ENCODE peak calls at places on chromosomes 2 and 18, in five cellular contexts. R is astrocyte, D is cardiac muscle cell, H is brain microvascular endothelial cell, W is BE2C. Y is an unnamed sample.

GRCh38 chr2:9373047-9373446 is 50.3 kb downstream of the ITGB1BP1 start:
- DNase-seq in D (no peak), R (no peak), W (peak), H (no peak), Y (no peak)

GRCh38 chr2:178796079-178796677 is 11.0 kb downstream of the TTN start:
- DNase-seq in R (peak), H (no peak), W (no peak), D (no peak), Y (no peak)

GRCh38 chr2:66960161-66960560 is 437.0 kb upstream of the ETAA1 start:
- DNase-seq in H (no peak), W (no peak), R (no peak), D (no peak), Y (no peak)

GRCh38 chr18:9520666-9521065 is 45.4 kb downstream of the RALBP1 start:
- DNase-seq in H (no peak), W (no peak), R (peak), D (no peak), Y (no peak)

GRCh38 chr2:38065502-38066135 is 10.3 kb downstream of the CYP1B1 start:
- DNase-seq in R (no peak), H (no peak), W (no peak), D (no peak), Y (no peak)

GRCh38 chr2:196498962-196499361 is 140.6 kb upstream of the CCDC150 start:
- DNase-seq in R (no peak), D (no peak), W (no peak), H (no peak), Y (no peak)

GRCh38 chr18:23545247-23545789 is 41.0 kb downstream of the NPC1 start:
- DNase-seq in R (no peak), W (no peak), D (no peak), H (no peak), Y (no peak)

GRCh38 chr2:26396734-26397298 is 4.9 kb upstream of the DRC1 start:
- DNase-seq in D (no peak), H (no peak), R (no peak), W (no peak), Y (no peak)

GRCh38 chr2:65282492-65283053 is 54.9 kb downstream of the ACTR2 start:
- DNase-seq in W (no peak), D (no peak), R (no peak), H (no peak), Y (no peak)

GRCh38 chr2:1868683-1869141 is 124.4 kb upstream of the PXDN start:
- DNase-seq in W (peak), R (no peak), H (no peak), D (no peak), Y (peak)

GRCh38 chr2:191935247-191935646 is 88.4 kb upstream of the CAVIN2 start:
- DNase-seq in R (no peak), W (no peak), D (peak), H (no peak), Y (peak)

GRCh38 chr2:120549841-120550240 is 185.8 kb upstream of the GLI2 start:
- DNase-seq in H (no peak), R (no peak), W (no peak), D (no peak), Y (no peak)

GRCh38 chr2:230991598-230991997 is 4.3 kb upstream of the SPATA3 start:
- DNase-seq in H (no peak), W (no peak), R (no peak), D (no peak), Y (no peak)

GRCh38 chr2:85926931-85927527 is 38.2 kb upstream of the ST3GAL5 start:
- DNase-seq in H (no peak), W (no peak), D (no peak), R (no peak), Y (no peak)

GRCh38 chr18:75156139-75156750 is 52.7 kb downstream of the PTGR3 start:
- DNase-seq in R (no peak), H (no peak), D (no peak), W (no peak), Y (no peak)

GRCh38 chr2:64888591-64889309 is 100.4 kb upstream of the SLC1A4 start:
- DNase-seq in W (no peak), H (peak), R (peak), D (peak), Y (no peak)

GRCh38 chr2:157414050-157414449 is 29.8 kb downstream of the CYTIP start:
- DNase-seq in W (no peak), R (no peak), H (no peak), D (no peak), Y (no peak)

GRCh38 chr2:207706936-207707860 is 4.2 kb upstream of the CCNYL1 start:
- DNase-seq in W (no peak), R (no peak), H (no peak), D (no peak), Y (no peak)

GRCh38 chr2:197037863-197038398 is 111.4 kb upstream of the PGAP1 start:
- DNase-seq in R (no peak), D (no peak), W (no peak), H (no peak), Y (no peak)

GRCh38 chr2:60505240-60505639 is 48.2 kb downstream of the BCL11A start:
- DNase-seq in W (no peak), H (no peak), R (no peak), D (peak), Y (no peak)

GRCh38 chr2:110717734-110718133 is 14.6 kb upstream of the ACOXL start:
- DNase-seq in W (no peak), D (no peak), H (no peak), R (no peak), Y (no peak)

GRCh38 chr18:23191952-23192662 is 56.8 kb downstream of the CABLES1 start:
- DNase-seq in R (peak), W (peak), H (peak), D (no peak), Y (peak)

GRCh38 chr2:180781276-180781675 is 199.1 kb upstream of the UBE2E3 start:
- DNase-seq in W (no peak), D (no peak), R (peak), H (no peak), Y (no peak)

GRCh38 chr18:55488473-55488872 is 99.5 kb downstream of the TCF4 start:
- DNase-seq in H (no peak), D (no peak), R (no peak), W (no peak), Y (no peak)

GRCh38 chr2:234816491-234816890 is 135.3 kb upstream of the SH3BP4 start:
- DNase-seq in D (no peak), H (no peak), R (no peak), W (peak), Y (no peak)

GRCh38 chr2:128716371-128716770 is 397.7 kb upstream of the HS6ST1 start:
- DNase-seq in R (no peak), H (no peak), D (no peak), W (no peak), Y (no peak)

GRCh38 chr2:20448246-20449046 is 1.6 kb downstream of the RHOB start:
- DNase-seq in D (peak), W (peak), H (no peak), R (no peak), Y (peak)

GRCh38 chr18:35750929-35751328 is 169.4 kb downstream of the GALNT1 start:
- DNase-seq in H (no peak), R (no peak), W (no peak), D (no peak), Y (no peak)

GRCh38 chr18:2961828-2962227 is 51.1 kb downstream of the LPIN2 start:
- DNase-seq in H (no peak), D (peak), W (peak), R (peak), Y (no peak)

GRCh38 chr2:120224256-120224655 is 1.1 kb upstream of the TMEM185B start:
- DNase-seq in W (no peak), H (no peak), D (no peak), R (no peak), Y (no peak)

GRCh38 chr2:28665041-28665704 is 86.5 kb upstream of the PPP1CB start:
- DNase-seq in D (no peak), W (peak), H (peak), R (peak), Y (no peak)

GRCh38 chr18:76679877-76680276 is 142.5 kb upstream of the ZNF236 start:
- DNase-seq in D (no peak), R (no peak), H (no peak), W (no peak), Y (no peak)

GRCh38 chr2:231359484-231359883 is 36.0 kb upstream of the B3GNT7 start:
- DNase-seq in H (no peak), D (no peak), W (no peak), R (no peak), Y (no peak)

GRCh38 chr2:47401789-47402554 is 984 bp upstream of the MSH2 start:
- DNase-seq in D (no peak), R (no peak), H (no peak), W (no peak), Y (no peak)

GRCh38 chr2:127763776-127764175 is 47.2 kb downstream of the WDR33 start:
- DNase-seq in R (peak), D (no peak), W (no peak), H (no peak), Y (no peak)

GRCh38 chr2:238864207-238865014 is 16.5 kb downstream of the TWIST2 start:
- DNase-seq in D (no peak), R (peak), W (peak), H (peak), Y (no peak)

GRCh38 chr2:3180082-3180908 is 197.3 kb downstream of the EIPR1 start:
- DNase-seq in D (no peak), R (no peak), W (no peak), H (no peak), Y (no peak)

GRCh38 chr2:3181416-3182010 is 196.1 kb downstream of the EIPR1 start:
- DNase-seq in R (no peak), H (no peak), W (no peak), D (no peak), Y (no peak)

GRCh38 chr2:3178206-3179031 is 199.2 kb downstream of the EIPR1 start:
- DNase-seq in D (no peak), H (no peak), R (no peak), W (no peak), Y (no peak)

GRCh38 chr2:3179626-3180025 is 198.0 kb downstream of the EIPR1 start:
- DNase-seq in H (no peak), R (no peak), D (no peak), W (no peak), Y (no peak)

DNA sequence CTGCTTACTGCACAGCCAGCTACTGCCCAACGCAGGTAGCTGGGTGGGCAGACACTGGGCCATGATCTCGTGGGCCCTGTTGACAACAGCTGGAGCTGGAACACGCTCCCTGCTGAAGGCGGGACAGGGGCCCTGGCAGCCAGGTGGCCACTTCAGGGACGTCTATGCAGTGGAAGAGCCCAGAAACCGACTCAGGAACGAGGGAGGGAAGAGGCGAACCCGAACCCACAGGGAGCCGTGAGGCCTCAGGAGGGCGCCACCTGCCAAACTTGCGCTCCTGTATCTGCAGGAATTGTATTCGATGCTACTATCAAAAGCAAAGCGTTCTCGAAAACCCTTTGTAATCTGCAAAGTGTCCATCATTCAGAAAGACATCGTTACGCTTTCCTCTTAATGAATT is 198.4 kb downstream of the EIPR1 start:
- DNase-seq in R (no peak), D (no peak), W (peak), H (no peak), Y (peak)
- TF ChIP-seq CTCF in R (no peak), D (no peak), W (peak), H (peak), Y (peak)

GRCh38 chr18:7566244-7566586 is 901 bp upstream of the PTPRM start:
- DNase-seq in R (no peak), W (no peak), H (no peak), D (peak), Y (no peak)

GRCh38 chr18:7565677-7566076 is 1.4 kb upstream of the PTPRM start:
- DNase-seq in H (no peak), D (no peak), R (no peak), W (no peak), Y (no peak)

GRCh38 chr18:7567487-7568425 is 640 bp downstream of the PTPRM start:
- DNase-seq in H (peak), R (peak), D (peak), W (peak), Y (peak)

GRCh38 chr18:7566587-7567486 is at the start of gene PTPRM:
- DNase-seq in R (peak), H (peak), W (peak), D (peak), Y (peak)

GRCh38 chr18:7568426-7568825 is 1.3 kb downstream of the PTPRM start:
- DNase-seq in D (peak), W (no peak), R (peak), H (no peak), Y (peak)
- TF ChIP-seq CTCF in D (peak), W (no peak), R (no peak), H (peak), Y (peak)

GRCh38 chr2:149467461-149467860 is 120.1 kb downstream of the MMADHC start:
- DNase-seq in H (no peak), D (no peak), R (no peak), W (no peak), Y (no peak)

GRCh38 chr2:149466635-149467034 is 120.9 kb downstream of the MMADHC start:
- DNase-seq in W (no peak), D (no peak), H (no peak), R (peak), Y (no peak)

GRCh38 chr2:149464396-149464795 is 123.2 kb downstream of the MMADHC start:
- DNase-seq in W (no peak), R (peak), D (no peak), H (no peak), Y (no peak)

GRCh38 chr2:149463328-149464002 is 124.1 kb downstream of the MMADHC start:
- DNase-seq in R (no peak), H (no peak), W (no peak), D (no peak), Y (no peak)

DNA sequence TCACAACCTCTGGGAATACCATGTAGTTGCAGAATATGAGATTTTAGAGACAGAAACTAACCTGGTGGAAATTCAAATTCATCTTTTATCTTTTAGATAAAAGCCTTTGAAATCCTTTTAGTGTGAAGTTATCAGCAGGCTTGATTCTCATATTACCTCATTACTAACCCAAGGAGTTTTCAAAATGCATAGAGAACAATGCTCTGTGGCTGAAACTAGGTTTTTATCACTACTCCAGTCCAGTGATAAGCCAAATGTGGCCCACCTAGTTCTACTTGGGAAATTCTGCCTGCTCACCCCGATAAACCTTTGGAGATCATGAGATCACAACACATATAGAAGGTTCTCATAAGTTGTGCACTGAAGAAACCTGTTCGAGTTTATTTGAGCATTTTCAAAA is 121.7 kb downstream of the MMADHC start:
- DNase-seq in D (no peak), H (no peak), R (no peak), W (no peak), Y (no peak)
- TF ChIP-seq CTCF in D (no peak), H (no peak), R (no peak), W (no peak), Y (no peak)

GRCh38 chr2:147045113-147045512 is 799.7 kb upstream of the ACVR2A start:
- DNase-seq in H (peak), W (peak), R (peak), D (peak), Y (peak)

GRCh38 chr2:147049888-147050446 is 794.9 kb upstream of the ACVR2A start:
- DNase-seq in H (no peak), R (no peak), D (no peak), W (no peak), Y (no peak)

GRCh38 chr2:147051814-147052213 is 793.0 kb upstream of the ACVR2A start:
- DNase-seq in W (no peak), H (no peak), D (no peak), R (no peak), Y (no peak)

GRCh38 chr2:147051248-147051647 is 793.6 kb upstream of the ACVR2A start:
- DNase-seq in H (no peak), R (no peak), D (no peak), W (no peak), Y (no peak)

GRCh38 chr2:147046473-147046872 is 798.4 kb upstream of the ACVR2A start:
- DNase-seq in H (no peak), D (no peak), W (no peak), R (no peak), Y (no peak)
- TF ChIP-seq CTCF in H (no peak), D (no peak), W (no peak), R (no peak), Y (no peak)

GRCh38 chr18:31428211-31428610 is 19.3 kb upstream of the DSG3 start:
- DNase-seq in H (no peak), W (no peak), D (no peak), R (no peak), Y (no peak)
- TF ChIP-seq CTCF in H (no peak), W (no peak), D (no peak), R (no peak), Y (no peak)

GRCh38 chr2:163736433-163737168 is 793 bp upstream of the FIGN start:
- DNase-seq in H (peak), W (peak), R (no peak), D (peak), Y (peak)
- TF ChIP-seq CTCF in H (peak), W (peak), R (no peak), D (peak), Y (no peak)

Y was measured in glutamatergic neuron.